ENCODE peak calls at places on chromosomes 16 and 17, in four cellular contexts. G is T-helper 1 cell, F is psoas muscle, B is iPS-NIHi11. Q is an unnamed sample.

GRCh38 chr16:77214411-77215138 is 15.4 kb downstream of the SYCE1L start:
- DNase-seq in F (no peak), B (no peak), G (no peak), Q (no peak)

GRCh38 chr17:79613195-79613517 is 2.3 kb upstream of the RBFOX3 start:
- DNase-seq in F (no peak), G (no peak), B (no peak), Q (no peak)

GRCh38 chr16:49377196-49377755 is 3.7 kb downstream of the C16orf78 start:
- DNase-seq in B (no peak), F (no peak), G (no peak), Q (no peak)

GRCh38 chr16:4403133-4403949 is 13.1 kb downstream of the CORO7 start:
- DNase-seq in G (peak; percentile 5), B (no peak), F (no peak), Q (no peak)

GRCh38 chr16:30697264-30698138 is 1.5 kb upstream of the SRCAP start:
- DNase-seq in F (no peak), G (no peak), B (peak; percentile 91), Q (no peak)

GRCh38 chr16:89863741-89864391 is 9.5 kb upstream of the TCF25 start:
- DNase-seq in F (no peak), B (no peak), G (no peak), Q (no peak)

GRCh38 chr17:28533091-28533670 is 19.2 kb downstream of the UNC119 start:
- DNase-seq in F (no peak), B (no peak), G (no peak), Q (no peak)

GRCh38 chr17:8740486-8740885 is 4.2 kb downstream of the CCDC42 start:
- DNase-seq in F (no peak), B (peak; percentile 56), G (peak; percentile 45), Q (peak; percentile 52)

GRCh38 chr17:7290166-7290565 is 4.3 kb downstream of the YBX2 start:
- DNase-seq in B (no peak), F (peak; percentile 57), G (no peak), Q (no peak)

GRCh38 chr16:68737046-68737729 is at the start of gene CDH1:
- DNase-seq in B (peak; percentile 100), G (no peak), F (no peak), Q (peak; percentile 6)

GRCh38 chr17:50681260-50682200 is 26.2 kb downstream of the ANKRD40 start:
- DNase-seq in B (peak; percentile 55), F (no peak), G (no peak), Q (no peak)

GRCh38 chr16:73710526-73710925 is 586.1 kb upstream of the PSMD7 start:
- DNase-seq in F (no peak), G (no peak), B (no peak), Q (no peak)

GRCh38 chr17:4854181-4854681 is 21.1 kb downstream of the MINK1 start:
- DNase-seq in F (no peak), G (no peak), B (no peak), Q (no peak)

GRCh38 chr16:11698271-11698689 is 30.0 kb downstream of the SNN start:
- DNase-seq in B (no peak), G (no peak), F (no peak), Q (no peak)

GRCh38 chr17:36930501-36930900 is 6.8 kb upstream of the LHX1 start:
- DNase-seq in F (no peak), G (no peak), B (no peak), Q (no peak)

GRCh38 chr16:9308300-9309209 is 217.1 kb downstream of the HAPSTR1 start:
- DNase-seq in B (no peak), F (no peak), G (no peak), Q (no peak)

GRCh38 chr17:18118633-18118975 is 10.0 kb downstream of the MYO15A start:
- DNase-seq in B (no peak), G (no peak), F (no peak), Q (no peak)

GRCh38 chr16:81809567-81809966 is 30.5 kb downstream of the PLCG2 start:
- DNase-seq in G (no peak), F (no peak), B (no peak), Q (no peak)

GRCh38 chr17:57485916-57486315 is 229.6 kb downstream of the MSI2 start:
- DNase-seq in B (no peak), F (no peak), G (no peak), Q (no peak)